ENCODE peak calls at places on chromosomes 1 and 21, in five cellular contexts. O is upper lobe of left lung, X is suprapubic skin, D is A549, Z is K562. S is an unnamed sample.

GRCh38 chr1:12462586-12462985 is 155.4 kb downstream of the DHRS3 start:
- DNase-seq in Z (no peak), D (no peak), O (no peak), X (no peak), S (no peak)

GRCh38 chr1:226954777-226955176 is 14.7 kb downstream of the COQ8A start:
- DNase-seq in O (no peak), X (no peak), Z (no peak), D (no peak), S (no peak)

GRCh38 chr1:181038399-181038873 is 4.7 kb downstream of the MR1 start:
- DNase-seq in Z (peak; percentile 88), D (peak; percentile 80), O (peak; percentile 80), X (no peak), S (no peak)

GRCh38 chr1:153742411-153743142 is 14.7 kb downstream of the INTS3 start:
- DNase-seq in D (no peak), Z (no peak), X (no peak), O (no peak), S (no peak)

GRCh38 chr1:18535391-18536210 is 54.9 kb downstream of the KLHDC7A start:
- DNase-seq in D (no peak), X (peak; percentile 27), O (no peak), Z (no peak), S (peak; percentile 60)

GRCh38 chr1:19946331-19946751 is 22.9 kb upstream of the PLA2G2E start:
- DNase-seq in Z (no peak), O (no peak), D (no peak), X (no peak), S (no peak)

GRCh38 chr1:119732465-119733168 is 20.9 kb downstream of the PHGDH start:
- DNase-seq in Z (no peak), D (no peak), O (no peak), X (no peak), S (no peak)

GRCh38 chr21:14684071-14684470 is 138.0 kb upstream of the SAMSN1 start:
- DNase-seq in X (no peak), Z (no peak), D (no peak), O (no peak), S (no peak)

GRCh38 chr21:40924641-40925040 is 77.7 kb upstream of the DSCAM start:
- DNase-seq in D (no peak), X (no peak), O (no peak), Z (no peak), S (peak; percentile 90)

GRCh38 chr1:15028117-15028516 is 125.4 kb upstream of the TMEM51 start:
- DNase-seq in X (peak; percentile 89), Z (no peak), D (no peak), O (no peak), S (no peak)

GRCh38 chr1:62685431-62685859 is 2.7 kb downstream of the DOCK7 start:
- DNase-seq in X (no peak), D (no peak), O (no peak), Z (peak; percentile 34), S (no peak)

GRCh38 chr1:22711591-22712501 is 1.2 kb downstream of the EPHB2 start:
- DNase-seq in D (no peak), X (no peak), Z (no peak), O (no peak), S (no peak)

GRCh38 chr1:22714455-22714854 is 3.8 kb downstream of the EPHB2 start:
- DNase-seq in X (no peak), O (no peak), Z (no peak), D (no peak), S (no peak)

GRCh38 chr1:22711071-22711470 is 432 bp downstream of the EPHB2 start:
- DNase-seq in X (no peak), D (no peak), Z (no peak), O (no peak), S (no peak)

GRCh38 chr1:22710688-22711024 is at the start of gene EPHB2:
- DNase-seq in O (no peak), X (no peak), Z (peak; percentile 28), D (peak; percentile 41), S (no peak)

DNA sequence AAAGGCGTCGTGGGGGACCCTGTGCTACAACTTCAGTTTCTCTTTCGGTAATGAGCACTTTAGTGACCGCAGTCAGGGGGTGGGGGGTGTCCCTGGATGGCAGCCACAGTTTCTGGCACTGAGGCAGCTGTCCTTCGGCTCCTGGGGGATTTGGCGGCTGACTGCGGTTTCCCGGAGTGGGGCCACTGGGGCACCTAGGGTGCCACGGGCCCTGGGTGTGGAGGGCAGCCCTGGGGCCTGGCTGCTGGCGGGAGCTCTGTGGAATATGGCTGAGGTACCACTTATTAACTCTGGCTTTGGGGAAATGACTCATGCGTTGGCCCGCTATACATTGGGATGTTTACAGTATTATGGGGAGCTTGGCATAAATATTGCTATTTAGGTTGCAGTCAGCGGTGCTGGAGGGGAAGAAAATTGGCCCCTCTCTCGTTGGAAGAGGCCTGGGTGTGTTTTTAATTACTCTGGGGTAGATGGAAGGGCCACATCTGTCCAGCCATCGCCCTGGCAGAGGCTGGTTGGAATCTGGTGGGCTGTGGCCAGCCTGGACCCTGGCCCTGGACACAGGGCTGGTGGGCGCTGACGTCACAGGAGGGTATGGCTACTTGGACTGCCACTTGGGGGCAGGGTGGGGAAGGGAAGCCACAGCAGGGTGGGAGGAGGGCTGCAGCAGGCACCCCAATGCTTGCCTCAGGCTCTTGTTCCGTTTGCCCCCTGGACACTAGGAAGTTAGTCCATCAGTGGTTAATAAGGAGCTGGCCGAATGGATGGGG is 2.0 kb downstream of the EPHB2 start:
- DNase-seq in D (no peak), X (no peak), O (no peak), Z (no peak), S (no peak)
- H3K4me3 ChIP-seq in D (peak overlapping the region; percentile 97), X (no peak overlapping the region), O (no peak overlapping the region), Z (no peak overlapping the region), S (no peak overlapping the region)

GRCh38 chr1:174999216-174999925 is 376 bp upstream of the CACYBP start:
- DNase-seq in X (peak; percentile 99), Z (peak; percentile 99), D (peak; percentile 86), O (peak; percentile 97), S (peak; percentile 99)
- TF ChIP-seq EP300 in X (no peak), Z (peak; percentile 71), D (no peak), O (no peak), S (no peak)

GRCh38 chr1:10901894-10902805 is 105.7 kb upstream of the CASZ1 start:
- DNase-seq in Z (no peak), O (no peak), X (peak; percentile 55), D (no peak), S (no peak)
- H3K4me3 ChIP-seq in Z (no peak overlapping the region), O (no peak overlapping the region), X (no peak overlapping the region), D (no peak overlapping the region), S (no peak overlapping the region)

GRCh38 chr1:201170533-201171062 is 16.3 kb upstream of the TMEM9 start:
- DNase-seq in D (peak; percentile 99), Z (peak; percentile 97), X (peak; percentile 97), O (peak; percentile 97), S (peak; percentile 97)
- TF ChIP-seq EP300 in D (no peak), Z (peak; percentile 56), X (no peak), O (no peak), S (no peak)

DNA sequence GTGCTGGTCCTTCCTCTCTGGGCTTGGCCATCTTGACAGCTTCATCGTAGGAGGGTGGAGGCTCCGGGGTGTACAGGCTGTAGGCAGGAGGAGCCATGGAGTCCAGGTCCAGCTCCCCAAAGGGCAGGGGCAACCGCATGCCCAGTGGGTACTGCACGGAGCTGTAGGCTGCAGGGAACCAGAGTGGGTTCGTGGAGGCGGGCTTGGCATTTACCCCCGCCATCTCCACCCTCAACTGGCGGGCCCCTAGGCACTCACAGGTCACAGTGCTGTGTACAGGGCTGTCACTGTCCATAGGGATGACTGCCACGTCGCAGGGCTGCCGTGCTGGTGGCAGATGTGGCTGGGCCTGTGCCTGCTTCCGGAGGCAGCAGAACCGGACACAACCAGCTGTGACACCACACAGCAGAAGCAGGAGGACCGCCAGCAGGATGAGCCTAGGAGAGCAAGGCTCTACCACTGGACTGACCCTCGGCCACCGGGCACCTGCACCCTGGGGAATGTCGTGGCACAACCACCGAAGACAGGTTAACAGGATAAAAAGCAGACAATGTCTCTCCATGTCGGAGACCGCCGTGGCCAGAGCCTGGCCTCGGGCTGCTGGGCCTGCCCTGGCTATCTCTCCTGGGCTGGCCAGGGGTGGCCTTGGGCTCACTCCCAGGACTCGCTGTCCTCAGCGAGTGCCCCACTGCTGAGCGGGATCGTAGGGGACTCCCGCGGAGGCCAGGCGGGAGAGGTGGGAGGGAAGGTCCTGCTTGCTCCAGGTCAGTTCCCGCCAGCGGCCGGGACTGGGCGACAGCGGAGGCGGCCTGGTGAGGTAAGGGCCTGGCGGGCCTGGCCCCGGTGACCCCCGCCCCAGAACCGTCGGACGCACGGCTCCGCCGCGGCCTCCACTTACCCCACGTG is 831 bp downstream of the TMEM52 start:
- DNase-seq in D (no peak), Z (peak; percentile 35), X (peak; percentile 63), O (no peak), S (no peak)
- H3K4me3 ChIP-seq in D (peak overlapping the region; percentile 60), Z (peak overlapping the region; percentile 51), X (peak overlapping the region; percentile 63), O (peak overlapping the region; percentile 59), S (peak overlapping the region; percentile 65)

GRCh38 chr1:198291924-198292323 is 135.1 kb downstream of the NEK7 start:
- DNase-seq in D (no peak), O (no peak), X (no peak), Z (no peak), S (no peak)
- TF ChIP-seq EP300 in D (no peak), O (no peak), X (no peak), Z (no peak), S (no peak)

DNA sequence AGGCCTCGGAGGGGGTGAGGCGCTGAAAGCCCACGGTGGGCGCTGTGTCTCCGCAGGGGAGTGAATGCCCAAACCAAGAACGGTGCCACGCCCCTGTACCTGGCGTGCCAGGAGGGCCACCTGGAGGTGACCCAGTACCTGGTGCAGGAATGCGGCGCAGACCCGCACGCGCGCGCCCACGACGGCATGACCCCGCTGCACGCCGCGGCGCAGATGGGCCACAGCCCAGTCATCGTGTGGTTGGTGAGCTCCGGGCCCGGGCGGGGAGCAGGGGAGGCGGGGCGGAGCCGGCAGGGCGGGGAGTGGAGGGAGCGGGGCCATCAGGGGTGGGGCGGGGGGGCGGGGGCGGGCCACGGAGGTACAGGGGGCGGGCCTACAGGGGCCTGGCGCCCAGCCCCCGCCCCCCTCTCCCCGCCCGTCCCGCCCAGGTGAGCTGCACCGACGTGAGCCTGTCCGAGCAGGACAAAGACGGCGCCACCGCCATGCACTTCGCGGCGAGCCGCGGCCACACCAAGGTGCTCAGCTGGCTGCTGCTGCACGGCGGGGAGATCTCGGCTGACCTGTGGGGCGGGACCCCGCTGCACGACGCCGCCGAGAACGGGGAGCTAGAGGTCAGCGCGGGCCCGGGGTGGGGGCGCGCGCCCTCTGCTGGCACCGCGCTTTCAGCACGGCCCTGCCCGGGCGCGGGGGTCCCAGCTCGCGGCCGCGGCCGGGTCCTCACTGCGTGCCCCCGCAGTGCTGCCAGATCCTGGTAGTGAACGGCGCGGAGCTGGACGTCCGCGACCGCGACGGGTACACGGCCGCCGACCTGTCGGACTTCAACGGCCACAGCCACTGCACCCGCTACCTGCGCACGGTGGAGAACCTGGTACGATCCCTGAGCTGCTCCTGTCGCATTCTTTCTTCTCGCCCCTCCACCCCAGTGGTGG is 15.9 kb downstream of the ESPN start:
- DNase-seq in X (no peak), Z (peak; percentile 93), O (peak; percentile 70), D (no peak), S (no peak)
- H3K4me3 ChIP-seq in X (peak overlapping the region; percentile 23), Z (peak overlapping the region; percentile 26), O (peak overlapping the region; percentile 30), D (peak overlapping the region; percentile 42), S (peak overlapping the region; percentile 35)